ENCODE peak calls at places on chromosomes 5 and 9, in six cellular contexts. One of them, this sample, is unnamed.

GRCh38 chr9:15146121-15146820 is 160.7 kb downstream of the TTC39B start:
- DNase-seq in H1: no peak
- DNase-seq in mesenchymal stem cell: no peak
- DNase-seq in IMR-90: no peak
- DNase-seq in neuronal stem cell: peak
- DNase-seq in trophoblast cell: no peak
- DNase-seq in this sample: no peak

GRCh38 chr9:99868845-99869244 is 37.6 kb upstream of the STX17 start:
- DNase-seq in neuronal stem cell: no peak
- DNase-seq in mesenchymal stem cell: no peak
- DNase-seq in H1: no peak
- DNase-seq in IMR-90: peak
- DNase-seq in trophoblast cell: no peak
- DNase-seq in this sample: no peak

GRCh38 chr5:68467208-68467607 is 251.7 kb downstream of the PIK3R1 start:
- DNase-seq in IMR-90: no peak
- DNase-seq in mesenchymal stem cell: no peak
- DNase-seq in neuronal stem cell: no peak
- DNase-seq in H1: no peak
- DNase-seq in trophoblast cell: no peak
- DNase-seq in this sample: no peak

GRCh38 chr9:123657099-123657498 is 272.8 kb downstream of the DENND1A start:
- DNase-seq in trophoblast cell: no peak
- DNase-seq in IMR-90: no peak
- DNase-seq in H1: no peak
- DNase-seq in mesenchymal stem cell: no peak
- DNase-seq in neuronal stem cell: no peak
- DNase-seq in this sample: peak

GRCh38 chr9:88043647-88044046 is 69.3 kb upstream of the CDK20 start:
- DNase-seq in IMR-90: no peak
- DNase-seq in H1: no peak
- DNase-seq in neuronal stem cell: no peak
- DNase-seq in trophoblast cell: no peak
- DNase-seq in mesenchymal stem cell: no peak
- DNase-seq in this sample: no peak

GRCh38 chr5:10201223-10201868 is 48.3 kb downstream of the ATPSCKMT start:
- DNase-seq in mesenchymal stem cell: peak
- DNase-seq in IMR-90: peak
- DNase-seq in trophoblast cell: no peak
- DNase-seq in neuronal stem cell: no peak
- DNase-seq in H1: peak
- DNase-seq in this sample: peak

GRCh38 chr5:160508780-160509361 is 87.2 kb downstream of the PTTG1 start:
- DNase-seq in IMR-90: peak
- DNase-seq in trophoblast cell: peak
- DNase-seq in neuronal stem cell: peak
- DNase-seq in mesenchymal stem cell: peak
- DNase-seq in H1: peak
- DNase-seq in this sample: peak

GRCh38 chr5:73030995-73031394 is 75.2 kb downstream of the FCHO2 start:
- DNase-seq in mesenchymal stem cell: peak
- DNase-seq in IMR-90: peak
- DNase-seq in neuronal stem cell: peak
- DNase-seq in H1: no peak
- DNase-seq in trophoblast cell: peak
- DNase-seq in this sample: peak

GRCh38 chr5:159911349-159911748 is 4.9 kb upstream of the ADRA1B start:
- DNase-seq in trophoblast cell: no peak
- DNase-seq in mesenchymal stem cell: no peak
- DNase-seq in IMR-90: no peak
- DNase-seq in H1: no peak
- DNase-seq in neuronal stem cell: no peak
- DNase-seq in this sample: peak

GRCh38 chr5:126369995-126370731 is 53.0 kb upstream of the GRAMD2B start:
- DNase-seq in H1: no peak
- DNase-seq in neuronal stem cell: no peak
- DNase-seq in mesenchymal stem cell: peak
- DNase-seq in trophoblast cell: peak
- DNase-seq in IMR-90: peak
- DNase-seq in this sample: peak
- H3K27ac ChIP-seq in H1: no peak
- H3K27ac ChIP-seq in neuronal stem cell: no peak
- H3K27ac ChIP-seq in mesenchymal stem cell: peak
- H3K27ac ChIP-seq in trophoblast cell: no peak
- H3K27ac ChIP-seq in IMR-90: no peak
- H3K27ac ChIP-seq in this sample: no peak

GRCh38 chr5:109805882-109806281 is 116.2 kb downstream of the MAN2A1 start:
- DNase-seq in mesenchymal stem cell: no peak
- DNase-seq in H1: no peak
- DNase-seq in neuronal stem cell: peak
- DNase-seq in IMR-90: no peak
- DNase-seq in trophoblast cell: no peak
- DNase-seq in this sample: peak
- H3K23ac ChIP-seq in mesenchymal stem cell: no peak
- H3K23ac ChIP-seq in H1: no peak
- H3K23ac ChIP-seq in neuronal stem cell: no peak
- H3K23ac ChIP-seq in IMR-90: peak
- H3K23ac ChIP-seq in trophoblast cell: no peak
- H3K23ac ChIP-seq in this sample: no peak

GRCh38 chr9:131280660-131281059 is 4.3 kb upstream of the FAM78A start:
- DNase-seq in mesenchymal stem cell: no peak
- DNase-seq in IMR-90: no peak
- DNase-seq in neuronal stem cell: no peak
- DNase-seq in trophoblast cell: no peak
- DNase-seq in H1: no peak
- DNase-seq in this sample: no peak

GRCh38 chr9:131281119-131281965 is 5.0 kb upstream of the FAM78A start:
- DNase-seq in H1: no peak
- DNase-seq in mesenchymal stem cell: no peak
- DNase-seq in IMR-90: no peak
- DNase-seq in neuronal stem cell: no peak
- DNase-seq in trophoblast cell: no peak
- DNase-seq in this sample: no peak

GRCh38 chr9:131279927-131280530 is 3.7 kb upstream of the FAM78A start:
- DNase-seq in mesenchymal stem cell: no peak
- DNase-seq in neuronal stem cell: no peak
- DNase-seq in H1: no peak
- DNase-seq in trophoblast cell: no peak
- DNase-seq in IMR-90: peak
- DNase-seq in this sample: no peak

GRCh38 chr9:131282688-131283422 is 6.5 kb upstream of the FAM78A start:
- DNase-seq in H1: no peak
- DNase-seq in neuronal stem cell: peak
- DNase-seq in IMR-90: peak
- DNase-seq in trophoblast cell: peak
- DNase-seq in mesenchymal stem cell: peak
- DNase-seq in this sample: peak

GRCh38 chr9:131282175-131282574 is 5.9 kb upstream of the FAM78A start:
- DNase-seq in neuronal stem cell: no peak
- DNase-seq in trophoblast cell: no peak
- DNase-seq in mesenchymal stem cell: no peak
- DNase-seq in H1: no peak
- DNase-seq in IMR-90: no peak
- DNase-seq in this sample: no peak
- H3K4me3 ChIP-seq in neuronal stem cell: peak
- H3K4me3 ChIP-seq in trophoblast cell: no peak
- H3K4me3 ChIP-seq in mesenchymal stem cell: no peak
- H3K4me3 ChIP-seq in H1: no peak
- H3K4me3 ChIP-seq in IMR-90: no peak
- H3K4me3 ChIP-seq in this sample: no peak

GRCh38 chr5:172115541-172115982 is 72.5 kb downstream of the STK10 start:
- DNase-seq in trophoblast cell: no peak
- DNase-seq in IMR-90: no peak
- DNase-seq in mesenchymal stem cell: no peak
- DNase-seq in neuronal stem cell: no peak
- DNase-seq in H1: no peak
- DNase-seq in this sample: no peak
- H3K27ac ChIP-seq in trophoblast cell: no peak
- H3K27ac ChIP-seq in IMR-90: no peak
- H3K27ac ChIP-seq in mesenchymal stem cell: no peak
- H3K27ac ChIP-seq in neuronal stem cell: no peak
- H3K27ac ChIP-seq in H1: no peak
- H3K27ac ChIP-seq in this sample: no peak

GRCh38 chr9:105362470-105362869 is 85.4 kb upstream of the FSD1L start:
- DNase-seq in mesenchymal stem cell: no peak
- DNase-seq in trophoblast cell: peak
- DNase-seq in IMR-90: no peak
- DNase-seq in H1: no peak
- DNase-seq in neuronal stem cell: no peak
- DNase-seq in this sample: no peak
- H3K23ac ChIP-seq in mesenchymal stem cell: no peak
- H3K23ac ChIP-seq in trophoblast cell: no peak
- H3K23ac ChIP-seq in IMR-90: no peak
- H3K23ac ChIP-seq in H1: no peak
- H3K23ac ChIP-seq in neuronal stem cell: no peak
- H3K23ac ChIP-seq in this sample: no peak

GRCh38 chr5:103490340-103490739 is 72.2 kb downstream of the NUDT12 start:
- DNase-seq in mesenchymal stem cell: no peak
- DNase-seq in IMR-90: no peak
- DNase-seq in H1: no peak
- DNase-seq in trophoblast cell: no peak
- DNase-seq in neuronal stem cell: no peak
- DNase-seq in this sample: no peak

GRCh38 chr5:103487822-103488493 is 74.6 kb downstream of the NUDT12 start:
- DNase-seq in H1: no peak
- DNase-seq in IMR-90: no peak
- DNase-seq in neuronal stem cell: no peak
- DNase-seq in mesenchymal stem cell: peak
- DNase-seq in trophoblast cell: no peak
- DNase-seq in this sample: no peak

GRCh38 chr5:103489293-103489692 is 73.3 kb downstream of the NUDT12 start:
- DNase-seq in neuronal stem cell: no peak
- DNase-seq in trophoblast cell: no peak
- DNase-seq in H1: no peak
- DNase-seq in mesenchymal stem cell: no peak
- DNase-seq in IMR-90: no peak
- DNase-seq in this sample: no peak

DNA sequence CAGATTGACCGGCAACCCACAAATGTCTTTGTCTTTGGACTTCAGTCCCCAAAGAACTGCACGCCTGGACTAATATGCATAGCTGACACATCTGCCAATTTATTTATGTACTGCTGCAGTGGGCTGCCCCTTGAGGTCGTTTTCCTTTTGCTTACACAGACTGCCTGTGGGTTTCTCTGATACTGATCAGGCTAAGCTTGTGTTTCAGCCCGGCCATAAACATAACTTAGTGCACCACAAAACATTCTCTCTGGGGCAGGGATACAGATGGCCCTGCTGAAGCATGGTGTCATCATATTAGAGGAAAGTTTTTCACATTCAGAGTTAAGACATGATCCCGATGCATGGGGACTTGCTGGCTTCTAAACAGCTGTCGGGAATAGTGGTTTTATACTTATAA is 75.3 kb downstream of the NUDT12 start:
- DNase-seq in H1: no peak
- DNase-seq in mesenchymal stem cell: peak
- DNase-seq in IMR-90: peak
- DNase-seq in neuronal stem cell: no peak
- DNase-seq in trophoblast cell: no peak
- DNase-seq in this sample: no peak
- H3K4me3 ChIP-seq in H1: no peak
- H3K4me3 ChIP-seq in mesenchymal stem cell: no peak
- H3K4me3 ChIP-seq in IMR-90: no peak
- H3K4me3 ChIP-seq in neuronal stem cell: no peak
- H3K4me3 ChIP-seq in trophoblast cell: no peak
- H3K4me3 ChIP-seq in this sample: no peak

GRCh38 chr5:172789687-172790495 is 18.9 kb upstream of the DUSP1 start:
- DNase-seq in neuronal stem cell: no peak
- DNase-seq in trophoblast cell: no peak
- DNase-seq in mesenchymal stem cell: peak
- DNase-seq in H1: no peak
- DNase-seq in IMR-90: no peak
- DNase-seq in this sample: no peak

GRCh38 chr5:172788771-172789686 is 18.0 kb upstream of the DUSP1 start:
- DNase-seq in H1: no peak
- DNase-seq in neuronal stem cell: no peak
- DNase-seq in mesenchymal stem cell: peak
- DNase-seq in trophoblast cell: peak
- DNase-seq in IMR-90: no peak
- DNase-seq in this sample: peak

GRCh38 chr5:172785429-172786088 is 14.6 kb upstream of the DUSP1 start:
- DNase-seq in trophoblast cell: no peak
- DNase-seq in H1: no peak
- DNase-seq in neuronal stem cell: no peak
- DNase-seq in mesenchymal stem cell: no peak
- DNase-seq in IMR-90: no peak
- DNase-seq in this sample: no peak

GRCh38 chr5:172790496-172790889 is 19.5 kb upstream of the DUSP1 start:
- DNase-seq in trophoblast cell: no peak
- DNase-seq in H1: no peak
- DNase-seq in mesenchymal stem cell: no peak
- DNase-seq in neuronal stem cell: no peak
- DNase-seq in IMR-90: no peak
- DNase-seq in this sample: no peak

GRCh38 chr5:172786736-172787462 is 15.9 kb upstream of the DUSP1 start:
- DNase-seq in trophoblast cell: no peak
- DNase-seq in neuronal stem cell: no peak
- DNase-seq in IMR-90: no peak
- DNase-seq in mesenchymal stem cell: no peak
- DNase-seq in H1: no peak
- DNase-seq in this sample: peak
- H3K27ac ChIP-seq in trophoblast cell: no peak
- H3K27ac ChIP-seq in neuronal stem cell: no peak
- H3K27ac ChIP-seq in IMR-90: no peak
- H3K27ac ChIP-seq in mesenchymal stem cell: no peak
- H3K27ac ChIP-seq in H1: no peak
- H3K27ac ChIP-seq in this sample: peak